ENCODE peak calls at places on chromosome 9, in seven cellular contexts. One of them, this sample, is unnamed.

GRCh38 chr9:23630488-23630887 is 195.6 kb downstream of the ELAVL2 start:
- DNase-seq in psoas muscle: no peak
- DNase-seq in fibroblast of pulmonary artery: no peak
- DNase-seq in LNCaP clone FGC: no peak
- DNase-seq in A673: no peak
- DNase-seq in heart right ventricle: no peak
- DNase-seq in mammary epithelial cell: peak; percentile 8
- DNase-seq in this sample: no peak

GRCh38 chr9:88969646-88970373 is 21.5 kb upstream of the S1PR3 start:
- DNase-seq in mammary epithelial cell: no peak
- DNase-seq in LNCaP clone FGC: no peak
- DNase-seq in A673: no peak
- DNase-seq in heart right ventricle: no peak
- DNase-seq in psoas muscle: no peak
- DNase-seq in fibroblast of pulmonary artery: no peak
- DNase-seq in this sample: no peak

GRCh38 chr9:133725886-133726285 is 12.3 kb downstream of the SARDH start:
- DNase-seq in psoas muscle: no peak
- DNase-seq in A673: no peak
- DNase-seq in LNCaP clone FGC: no peak
- DNase-seq in mammary epithelial cell: no peak
- DNase-seq in heart right ventricle: no peak
- DNase-seq in fibroblast of pulmonary artery: no peak
- DNase-seq in this sample: no peak

GRCh38 chr9:88927510-88927909 is 63.8 kb upstream of the S1PR3 start:
- DNase-seq in psoas muscle: no peak
- DNase-seq in heart right ventricle: no peak
- DNase-seq in A673: no peak
- DNase-seq in fibroblast of pulmonary artery: no peak
- DNase-seq in LNCaP clone FGC: no peak
- DNase-seq in mammary epithelial cell: no peak
- DNase-seq in this sample: no peak

GRCh38 chr9:127444921-127445850 is 6.0 kb downstream of the RPL12 start:
- DNase-seq in A673: no peak
- DNase-seq in psoas muscle: no peak
- DNase-seq in mammary epithelial cell: peak; percentile 41
- DNase-seq in heart right ventricle: no peak
- DNase-seq in LNCaP clone FGC: no peak
- DNase-seq in fibroblast of pulmonary artery: no peak
- DNase-seq in this sample: no peak

GRCh38 chr9:127066060-127066774 is 56.2 kb downstream of the ANGPTL2 start:
- DNase-seq in mammary epithelial cell: no peak
- DNase-seq in heart right ventricle: no peak
- DNase-seq in LNCaP clone FGC: no peak
- DNase-seq in A673: no peak
- DNase-seq in fibroblast of pulmonary artery: peak; percentile 72
- DNase-seq in psoas muscle: no peak
- DNase-seq in this sample: no peak

GRCh38 chr9:74001382-74001781 is 495.8 kb upstream of the RORB start:
- DNase-seq in LNCaP clone FGC: no peak
- DNase-seq in A673: no peak
- DNase-seq in psoas muscle: no peak
- DNase-seq in heart right ventricle: no peak
- DNase-seq in mammary epithelial cell: peak; percentile 48
- DNase-seq in fibroblast of pulmonary artery: no peak
- DNase-seq in this sample: no peak

GRCh38 chr9:126166291-126166690 is 160.3 kb upstream of the MVB12B start:
- DNase-seq in heart right ventricle: no peak
- DNase-seq in A673: no peak
- DNase-seq in psoas muscle: no peak
- DNase-seq in LNCaP clone FGC: no peak
- DNase-seq in mammary epithelial cell: no peak
- DNase-seq in fibroblast of pulmonary artery: no peak
- DNase-seq in this sample: no peak

GRCh38 chr9:133734600-133735414 is 3.3 kb downstream of the SARDH start:
- DNase-seq in LNCaP clone FGC: no peak
- DNase-seq in heart right ventricle: no peak
- DNase-seq in psoas muscle: no peak
- DNase-seq in fibroblast of pulmonary artery: no peak
- DNase-seq in A673: no peak
- DNase-seq in mammary epithelial cell: no peak
- DNase-seq in this sample: no peak

GRCh38 chr9:93133641-93134017 is 422 bp downstream of the NINJ1 start:
- DNase-seq in heart right ventricle: peak; percentile 75
- DNase-seq in mammary epithelial cell: peak; percentile 62
- DNase-seq in A673: peak; percentile 32
- DNase-seq in psoas muscle: peak; percentile 89
- DNase-seq in LNCaP clone FGC: no peak
- DNase-seq in fibroblast of pulmonary artery: peak; percentile 82
- DNase-seq in this sample: peak; percentile 67

GRCh38 chr9:9747787-9748186 is 865.0 kb downstream of the PTPRD start:
- DNase-seq in psoas muscle: no peak
- DNase-seq in fibroblast of pulmonary artery: peak; percentile 8
- DNase-seq in A673: no peak
- DNase-seq in LNCaP clone FGC: no peak
- DNase-seq in mammary epithelial cell: no peak
- DNase-seq in heart right ventricle: no peak
- DNase-seq in this sample: no peak

GRCh38 chr9:92561374-92562329 is 25.9 kb upstream of the ECM2 start:
- DNase-seq in heart right ventricle: no peak
- DNase-seq in mammary epithelial cell: peak; percentile 55
- DNase-seq in fibroblast of pulmonary artery: peak; percentile 21
- DNase-seq in A673: no peak
- DNase-seq in LNCaP clone FGC: no peak
- DNase-seq in psoas muscle: no peak
- DNase-seq in this sample: no peak

GRCh38 chr9:129478461-129478860 is 142.4 kb downstream of the C9orf50 start:
- DNase-seq in fibroblast of pulmonary artery: no peak
- DNase-seq in psoas muscle: no peak
- DNase-seq in A673: no peak
- DNase-seq in LNCaP clone FGC: no peak
- DNase-seq in mammary epithelial cell: no peak
- DNase-seq in heart right ventricle: no peak
- DNase-seq in this sample: no peak

GRCh38 chr9:129480227-129480626 is 140.7 kb downstream of the C9orf50 start:
- DNase-seq in A673: no peak
- DNase-seq in mammary epithelial cell: no peak
- DNase-seq in heart right ventricle: no peak
- DNase-seq in fibroblast of pulmonary artery: peak; percentile 38
- DNase-seq in psoas muscle: no peak
- DNase-seq in LNCaP clone FGC: no peak
- DNase-seq in this sample: no peak

GRCh38 chr9:129474740-129475404 is 146.0 kb downstream of the C9orf50 start:
- DNase-seq in fibroblast of pulmonary artery: no peak
- DNase-seq in psoas muscle: no peak
- DNase-seq in LNCaP clone FGC: no peak
- DNase-seq in mammary epithelial cell: no peak
- DNase-seq in A673: no peak
- DNase-seq in heart right ventricle: no peak
- DNase-seq in this sample: no peak

GRCh38 chr9:129479217-129480011 is 141.5 kb downstream of the C9orf50 start:
- DNase-seq in mammary epithelial cell: no peak
- DNase-seq in LNCaP clone FGC: no peak
- DNase-seq in fibroblast of pulmonary artery: no peak
- DNase-seq in psoas muscle: no peak
- DNase-seq in A673: no peak
- DNase-seq in heart right ventricle: no peak
- DNase-seq in this sample: no peak

DNA sequence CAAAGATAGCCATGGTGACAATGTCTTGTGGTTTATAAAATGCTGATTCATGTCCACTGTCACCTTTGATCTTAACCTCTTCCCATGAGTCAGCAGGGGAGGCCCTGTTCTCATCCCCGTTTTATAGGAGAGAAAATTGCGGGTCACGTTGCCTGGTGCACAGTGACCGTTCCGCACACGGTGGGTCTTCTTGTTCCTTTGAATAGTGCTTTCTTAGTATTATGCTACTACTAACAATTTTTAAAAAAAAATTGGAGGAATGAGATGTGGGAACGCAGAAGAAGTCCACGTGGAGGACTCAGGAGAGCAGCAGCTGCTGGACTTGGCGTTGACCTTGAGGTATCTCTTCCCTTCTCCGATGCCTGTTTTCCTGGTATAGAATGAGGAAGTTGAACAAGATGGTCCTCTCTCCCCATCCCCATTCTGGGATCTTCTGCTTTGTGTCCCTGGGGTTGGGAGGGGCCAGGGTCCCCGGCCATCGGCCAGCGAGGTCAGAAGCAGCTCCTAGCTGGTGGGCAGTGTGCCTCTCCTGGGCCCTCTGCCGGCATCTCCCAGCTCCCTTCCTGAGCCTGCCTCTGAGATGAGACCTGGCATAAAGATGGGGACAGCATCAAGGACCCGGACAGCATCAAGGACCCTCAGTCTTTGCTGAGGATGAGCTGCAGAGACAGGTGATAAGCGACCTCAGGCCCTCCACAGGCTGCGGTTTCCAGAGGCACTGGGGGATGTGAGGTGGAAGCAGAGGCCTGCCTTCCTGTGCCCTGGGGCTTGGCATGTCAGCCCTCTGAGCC is 143.9 kb downstream of the C9orf50 start:
- DNase-seq in mammary epithelial cell: no peak
- DNase-seq in fibroblast of pulmonary artery: no peak
- DNase-seq in LNCaP clone FGC: no peak
- DNase-seq in psoas muscle: no peak
- DNase-seq in A673: no peak
- DNase-seq in heart right ventricle: no peak
- DNase-seq in this sample: no peak
- TF ChIP-seq CTCF in mammary epithelial cell: no peak
- TF ChIP-seq CTCF in fibroblast of pulmonary artery: no peak
- TF ChIP-seq CTCF in LNCaP clone FGC: no peak
- TF ChIP-seq CTCF in psoas muscle: no peak
- TF ChIP-seq CTCF in A673: no peak
- TF ChIP-seq CTCF in heart right ventricle: no peak
- TF ChIP-seq CTCF in this sample: no peak

GRCh38 chr9:26605367-26605766 is 287.2 kb downstream of the CAAP1 start:
- DNase-seq in LNCaP clone FGC: no peak
- DNase-seq in heart right ventricle: no peak
- DNase-seq in fibroblast of pulmonary artery: no peak
- DNase-seq in A673: no peak
- DNase-seq in mammary epithelial cell: no peak
- DNase-seq in psoas muscle: no peak
- DNase-seq in this sample: no peak

GRCh38 chr9:26603637-26604036 is 289.0 kb downstream of the CAAP1 start:
- DNase-seq in fibroblast of pulmonary artery: no peak
- DNase-seq in LNCaP clone FGC: no peak
- DNase-seq in mammary epithelial cell: no peak
- DNase-seq in A673: no peak
- DNase-seq in psoas muscle: no peak
- DNase-seq in heart right ventricle: no peak
- DNase-seq in this sample: no peak

DNA sequence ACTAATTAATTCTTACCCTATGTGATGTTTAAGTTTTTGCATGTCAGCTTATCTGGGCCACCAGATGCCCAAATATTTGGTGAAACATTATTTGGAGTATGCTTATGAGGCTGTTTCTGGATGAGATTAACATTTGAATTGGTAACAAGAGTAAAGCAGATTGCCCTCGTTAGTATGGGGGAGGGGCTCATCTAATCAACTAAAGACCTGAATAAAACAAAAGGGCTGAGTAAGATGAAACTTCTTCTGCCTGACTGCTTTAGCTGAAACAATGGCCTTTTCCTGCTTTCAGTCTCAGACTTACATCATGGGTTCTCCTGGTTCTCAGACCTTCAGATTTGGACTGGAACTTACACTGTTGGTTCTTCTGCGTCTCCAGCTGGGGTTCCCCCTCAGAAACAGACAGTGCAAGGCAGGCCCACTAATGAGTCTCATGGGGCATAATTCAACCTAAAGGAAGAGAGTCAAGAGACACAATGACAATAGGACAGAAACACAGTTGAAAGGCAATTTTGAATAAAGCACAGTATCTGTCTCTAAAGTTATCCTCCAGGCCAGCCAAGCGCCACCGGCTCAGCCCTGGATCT is 288.4 kb downstream of the CAAP1 start:
- DNase-seq in heart right ventricle: no peak
- DNase-seq in mammary epithelial cell: no peak
- DNase-seq in LNCaP clone FGC: no peak
- DNase-seq in psoas muscle: no peak
- DNase-seq in fibroblast of pulmonary artery: no peak
- DNase-seq in A673: no peak
- DNase-seq in this sample: no peak
- TF ChIP-seq CTCF in heart right ventricle: no peak
- TF ChIP-seq CTCF in mammary epithelial cell: no peak
- TF ChIP-seq CTCF in LNCaP clone FGC: no peak
- TF ChIP-seq CTCF in psoas muscle: no peak
- TF ChIP-seq CTCF in fibroblast of pulmonary artery: no peak
- TF ChIP-seq CTCF in A673: no peak
- TF ChIP-seq CTCF in this sample: no peak

DNA sequence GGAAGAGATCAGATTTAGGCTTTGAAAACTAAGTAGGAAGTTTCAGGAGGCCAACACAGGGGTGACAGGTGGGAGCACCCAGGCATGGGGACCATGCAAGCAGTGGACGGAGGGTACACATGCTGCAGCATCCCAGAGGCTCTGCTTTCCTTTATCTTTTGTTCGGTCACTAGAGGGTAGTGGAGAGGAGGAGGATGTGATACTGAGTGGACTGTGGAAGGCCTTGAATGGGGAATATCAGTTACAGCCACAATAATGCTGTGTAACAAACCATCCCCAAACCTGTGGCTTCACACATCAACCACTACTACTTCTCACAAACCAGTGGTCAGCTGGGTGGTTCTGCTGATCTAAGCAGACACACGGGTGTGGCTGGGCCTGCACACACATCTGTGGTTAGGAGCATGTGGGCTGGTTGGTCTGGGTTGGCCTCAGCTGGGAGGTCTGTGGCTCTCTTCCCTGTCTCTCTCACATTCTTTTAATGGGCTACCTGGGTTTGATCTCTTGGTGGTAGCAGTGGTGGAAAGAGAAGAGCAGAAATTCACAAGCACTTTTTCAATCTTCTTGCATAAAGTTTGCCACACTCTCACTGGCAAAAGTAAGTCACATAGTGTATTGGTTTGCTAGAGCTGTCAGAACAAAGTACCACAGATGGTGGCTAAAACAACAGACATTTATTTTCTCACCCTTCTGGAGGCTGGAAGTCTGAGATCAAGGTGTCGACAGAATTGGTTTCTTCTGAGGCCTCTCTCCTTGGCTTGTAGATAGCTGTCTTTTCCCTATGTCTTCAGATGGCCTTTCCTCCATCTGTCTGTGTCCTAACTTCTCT is 238.7 kb downstream of the AGTPBP1 start:
- DNase-seq in LNCaP clone FGC: no peak
- DNase-seq in psoas muscle: no peak
- DNase-seq in mammary epithelial cell: no peak
- DNase-seq in heart right ventricle: no peak
- DNase-seq in fibroblast of pulmonary artery: no peak
- DNase-seq in A673: no peak
- DNase-seq in this sample: no peak
- TF ChIP-seq CTCF in LNCaP clone FGC: no peak
- TF ChIP-seq CTCF in psoas muscle: no peak
- TF ChIP-seq CTCF in mammary epithelial cell: no peak
- TF ChIP-seq CTCF in heart right ventricle: peak; percentile 13
- TF ChIP-seq CTCF in fibroblast of pulmonary artery: no peak
- TF ChIP-seq CTCF in A673: no peak
- TF ChIP-seq CTCF in this sample: no peak

DNA sequence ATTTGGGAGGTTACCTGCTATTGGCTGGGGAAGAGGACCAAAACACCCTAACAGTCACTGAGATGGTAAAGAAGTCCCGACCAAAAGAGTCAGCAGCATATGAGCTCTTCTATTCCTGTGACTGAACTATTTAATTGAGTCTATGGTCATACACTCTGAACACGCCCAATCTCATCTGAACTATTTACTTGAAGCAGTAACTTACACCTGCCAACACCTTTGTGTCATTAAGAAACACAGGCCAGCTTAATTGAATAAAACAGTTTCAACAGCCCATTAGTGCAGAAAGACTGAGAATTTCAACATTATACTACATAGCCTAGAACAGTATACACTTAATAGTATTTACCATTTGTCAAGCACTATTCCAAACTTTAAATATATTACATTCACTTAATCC is 47.8 kb downstream of the NR6A1 start:
- DNase-seq in LNCaP clone FGC: no peak
- DNase-seq in mammary epithelial cell: no peak
- DNase-seq in heart right ventricle: no peak
- DNase-seq in fibroblast of pulmonary artery: no peak
- DNase-seq in psoas muscle: no peak
- DNase-seq in A673: no peak
- DNase-seq in this sample: no peak
- TF ChIP-seq CTCF in LNCaP clone FGC: no peak
- TF ChIP-seq CTCF in mammary epithelial cell: no peak
- TF ChIP-seq CTCF in heart right ventricle: no peak
- TF ChIP-seq CTCF in fibroblast of pulmonary artery: no peak
- TF ChIP-seq CTCF in psoas muscle: no peak
- TF ChIP-seq CTCF in A673: no peak
- TF ChIP-seq CTCF in this sample: no peak

This sample was measured in progenitor cell of endocrine pancreas.